ENCODE peak calls at places on chromosome 5, in eight cellular contexts. M is NCI-H510A treated with DMSO at 0.1 percent for 48 hours; I is stimulated activated CD4-positive, alpha-beta T cell treated with anti-CD3 and anti-CD28 coated beads, Interleukin-4, amount 100 ng/mL, for 24 hours; E is HS-5; G is GM23338; O is GM20000; S is mesothelial cell of epicardium; Y is activated CD4-positive, alpha-beta T cell treated with anti-CD3 and anti-CD28 coated beads, Interleukin-2, amount 10 ng/mL, durations not matched to agents 24 days and 14 days. R is an unnamed sample.

GRCh38 chr5:10123254-10123989 is 126.3 kb downstream of the ATPSCKMT start:
- DNase-seq in O (no peak), G (no peak), Y (no peak), M (no peak), S (no peak), E (no peak), I (no peak), R (no peak)

GRCh38 chr5:151255621-151256286 is 2.8 kb downstream of the GM2A start:
- DNase-seq in Y (no peak), G (no peak), I (no peak), S (no peak), M (no peak), O (peak; percentile 76), E (no peak), R (no peak)

GRCh38 chr5:9063615-9064245 is 482.1 kb downstream of the SEMA5A start:
- DNase-seq in G (no peak), E (no peak), O (no peak), M (no peak), Y (no peak), S (no peak), I (no peak), R (no peak)

GRCh38 chr5:147643142-147643541 is 133.3 kb upstream of the DPYSL3 start:
- DNase-seq in G (no peak), Y (no peak), O (no peak), M (no peak), I (no peak), S (no peak), E (no peak), R (no peak)

GRCh38 chr5:10319202-10319851 is 11.6 kb upstream of the CMBL start:
- DNase-seq in E (no peak), G (no peak), S (no peak), I (no peak), O (no peak), Y (no peak), M (no peak), R (no peak)

GRCh38 chr5:94856257-94856656 is 237.8 kb downstream of the SLF1 start:
- DNase-seq in Y (no peak), G (no peak), M (no peak), S (no peak), I (no peak), O (no peak), E (no peak), R (no peak)

GRCh38 chr5:97745817-97746216 is 562.8 kb upstream of the RIOK2 start:
- DNase-seq in M (no peak), E (no peak), G (no peak), Y (no peak), S (no peak), O (no peak), I (no peak), R (no peak)

GRCh38 chr5:113425909-113426308 is 8.9 kb downstream of the TSSK1B start:
- DNase-seq in I (no peak), Y (no peak), S (no peak), E (no peak), M (no peak), O (no peak), G (no peak), R (no peak)

GRCh38 chr5:88502179-88503064 is 233.8 kb upstream of the TMEM161B start:
- DNase-seq in E (no peak), I (no peak), G (no peak), S (no peak), O (peak; percentile 38), Y (peak; percentile 73), M (no peak), R (no peak)

GRCh38 chr5:104431946-104432345 is 869.4 kb upstream of the NUDT12 start:
- DNase-seq in G (no peak), Y (no peak), M (no peak), S (no peak), I (no peak), O (no peak), E (no peak), R (no peak)

GRCh38 chr5:132498152-132498551 is 7.6 kb upstream of the IRF1 start:
- DNase-seq in E (peak; percentile 41), O (no peak), I (no peak), Y (peak; percentile 61), G (no peak), S (no peak), M (no peak), R (no peak)

GRCh38 chr5:14809369-14810144 is 62.0 kb downstream of the ANKH start:
- DNase-seq in M (no peak), S (no peak), I (peak; percentile 83), E (peak; percentile 92), O (peak; percentile 81), Y (peak; percentile 93), G (no peak), R (no peak)

GRCh38 chr5:140322751-140323731 is 20.1 kb upstream of the PFDN1 start:
- DNase-seq in I (no peak), G (peak; percentile 9), Y (no peak), S (no peak), E (peak; percentile 95), O (no peak), M (no peak), R (no peak)

GRCh38 chr5:135571902-135572301 is 6.9 kb downstream of the CXCL14 start:
- DNase-seq in E (no peak), I (no peak), G (no peak), M (no peak), Y (no peak), S (no peak), O (no peak), R (no peak)

GRCh38 chr5:132469380-132470372 is 20.9 kb downstream of the IRF1 start:
- DNase-seq in Y (no peak), E (no peak), M (no peak), G (no peak), S (no peak), O (no peak), I (no peak), R (no peak)

GRCh38 chr5:67165524-67166459 is 30.8 kb downstream of the CD180 start:
- DNase-seq in O (peak; percentile 87), E (no peak), Y (peak; percentile 96), S (peak; percentile 79), G (peak; percentile 94), M (no peak), I (peak; percentile 84), R (peak; percentile 95)

GRCh38 chr5:170312666-170313065 is 15.1 kb upstream of the LCP2 start:
- DNase-seq in O (no peak), I (peak; percentile 81), M (no peak), S (no peak), G (no peak), Y (peak; percentile 86), E (no peak), R (no peak)

GRCh38 chr5:58631895-58632294 is 49.0 kb downstream of the RAB3C start:
- DNase-seq in I (no peak), G (no peak), S (no peak), M (no peak), E (no peak), O (no peak), Y (no peak), R (no peak)

GRCh38 chr5:150489358-150490295 is 18.3 kb upstream of the NDST1 start:
- DNase-seq in Y (no peak), I (no peak), E (no peak), O (peak; percentile 86), G (peak; percentile 52), M (no peak), S (no peak), R (peak; percentile 58)

GRCh38 chr5:41334758-41335157 is 121.4 kb upstream of the C6 start:
- DNase-seq in I (no peak), M (no peak), E (no peak), Y (no peak), G (peak; percentile 16), S (no peak), O (peak; percentile 8), R (no peak)

GRCh38 chr5:15938961-15939360 is 240.6 kb downstream of the MARCHF11 start:
- DNase-seq in M (no peak), E (peak; percentile 84), I (no peak), Y (no peak), O (no peak), G (no peak), S (no peak), R (no peak)

GRCh38 chr5:991472-992267 is 16.9 kb upstream of the NKD2 start:
- DNase-seq in O (no peak), M (no peak), S (no peak), E (no peak), G (no peak), Y (no peak), I (no peak), R (no peak)

GRCh38 chr5:170393235-170393634 is 4.1 kb upstream of the KCNMB1 start:
- DNase-seq in E (no peak), O (no peak), G (no peak), M (no peak), S (no peak), Y (peak; percentile 79), I (peak; percentile 46), R (no peak)

GRCh38 chr5:14588758-14589543 is 7.4 kb downstream of the OTULINL start:
- DNase-seq in G (no peak), S (no peak), Y (no peak), I (no peak), E (no peak), O (no peak), M (peak; percentile 81), R (no peak)

GRCh38 chr5:19401032-19401431 is 587.0 kb downstream of the CDH18 start:
- DNase-seq in S (no peak), O (no peak), M (no peak), G (no peak), E (no peak), I (no peak), Y (no peak), R (no peak)

GRCh38 chr5:88396126-88396525 is 127.5 kb upstream of the TMEM161B start:
- DNase-seq in M (no peak), E (no peak), S (no peak), Y (no peak), O (no peak), I (no peak), G (no peak), R (no peak)

GRCh38 chr5:127086583-127086982 is 13.3 kb upstream of the C5orf63 start:
- DNase-seq in G (no peak), M (no peak), I (no peak), S (no peak), E (no peak), Y (no peak), O (no peak), R (no peak)

GRCh38 chr5:51484326-51484725 is 101.1 kb downstream of the ISL1 start:
- DNase-seq in G (no peak), S (no peak), E (no peak), I (no peak), Y (no peak), O (no peak), M (no peak), R (no peak)

GRCh38 chr5:149345892-149346222 is 558 bp downstream of the GRPEL2 start:
- DNase-seq in O (no peak), I (peak; percentile 40), S (no peak), G (peak; percentile 61), M (peak; percentile 17), Y (peak; percentile 73), E (no peak), R (no peak)

GRCh38 chr5:128227984-128228383 is 144.4 kb downstream of the SLC12A2 start:
- DNase-seq in O (no peak), S (no peak), E (peak; percentile 90), M (no peak), Y (no peak), G (no peak), I (no peak), R (no peak)

GRCh38 chr5:54601832-54602231 is 84.3 kb downstream of the SNX18 start:
- DNase-seq in M (no peak), Y (no peak), I (no peak), G (no peak), S (no peak), O (no peak), E (no peak), R (no peak)

GRCh38 chr5:139646912-139647391 is 1.2 kb upstream of the CXXC5 start:
- DNase-seq in I (no peak), E (no peak), G (peak; percentile 76), O (no peak), Y (no peak), S (no peak), M (no peak), R (no peak)